ENCODE peak calls at places on chromosomes 1 and 21, in ten cellular contexts. E is H9, X is BJ, R is endothelial cell, F is suprapubic skin, A is A549, H is mucosa of descending colon, P is OCI-LY7, Y is lower lobe of right lung, D is brain microvascular endothelial cell. T is an unnamed sample.
A peak's percentile ranks its signal among the peaks of the same experiment; 100 is the strongest.

GRCh38 chr21:44349847-44350772 is 3.3 kb upstream of the TRPM2 start:
- DNase-seq in Y (no peak), F (no peak), A (no peak), R (no peak), E (peak; percentile 46), P (no peak), H (no peak), X (no peak), D (no peak), T (peak; percentile 84)

GRCh38 chr1:209430107-209430506 is 153.4 kb upstream of the CAMK1G start:
- DNase-seq in X (no peak), A (no peak), E (no peak), F (no peak), Y (no peak), H (no peak), P (no peak), D (no peak), R (no peak), T (no peak)

GRCh38 chr1:110033421-110033820 is 1.0 kb upstream of the STRIP1 start:
- DNase-seq in Y (no peak), X (no peak), F (no peak), D (no peak), A (no peak), H (no peak), E (no peak), P (no peak), R (no peak), T (no peak)

GRCh38 chr1:6185635-6186382 is 5.7 kb upstream of the CHD5 start:
- DNase-seq in D (peak; percentile 39), Y (no peak), P (peak; percentile 54), R (no peak), X (no peak), F (no peak), E (peak; percentile 62), A (no peak), H (peak; percentile 44), T (no peak)

GRCh38 chr1:236835491-236835890 is 40.4 kb downstream of the MTR start:
- DNase-seq in X (no peak), R (no peak), P (no peak), D (no peak), F (no peak), A (no peak), Y (no peak), H (no peak), E (no peak), T (no peak)

GRCh38 chr1:203480525-203481084 is 5.0 kb downstream of the PRELP start:
- DNase-seq in E (peak; percentile 59), F (no peak), R (no peak), H (peak; percentile 85), A (peak; percentile 44), Y (peak; percentile 65), D (peak; percentile 40), P (peak; percentile 76), X (peak; percentile 96), T (peak; percentile 88)

GRCh38 chr21:42221581-42222345 is 2.8 kb downstream of the ABCG1 start:
- DNase-seq in H (peak; percentile 25), P (no peak), X (no peak), Y (no peak), D (peak; percentile 74), R (peak; percentile 17), E (no peak), F (peak; percentile 69), A (no peak), T (peak; percentile 79)

GRCh38 chr1:222466150-222466865 is 81.6 kb downstream of the HHIPL2 start:
- DNase-seq in D (no peak), R (no peak), P (no peak), H (no peak), X (no peak), F (no peak), A (no peak), Y (no peak), E (no peak), T (no peak)

GRCh38 chr1:156260896-156261295 is 13.0 kb upstream of the PAQR6 start:
- DNase-seq in H (no peak), Y (no peak), R (no peak), A (no peak), E (no peak), X (no peak), F (no peak), D (no peak), P (no peak), T (no peak)

GRCh38 chr1:156258859-156259258 is 11.0 kb upstream of the PAQR6 start:
- DNase-seq in R (no peak), E (no peak), X (no peak), F (no peak), H (no peak), D (no peak), P (no peak), A (no peak), Y (no peak), T (no peak)

GRCh38 chr1:156257711-156258110 is 9.9 kb upstream of the PAQR6 start:
- DNase-seq in A (no peak), H (no peak), Y (no peak), E (no peak), P (no peak), D (no peak), R (no peak), F (no peak), X (no peak), T (no peak)

GRCh38 chr1:156262461-156263287 is 14.8 kb upstream of the PAQR6 start:
- DNase-seq in X (peak; percentile 63), P (no peak), E (no peak), Y (no peak), H (no peak), A (no peak), F (no peak), R (no peak), D (peak; percentile 43), T (no peak)

GRCh38 chr1:156259805-156260204 is 11.9 kb upstream of the PAQR6 start:
- DNase-seq in H (peak; percentile 22), X (no peak), A (peak; percentile 38), Y (no peak), R (no peak), F (no peak), P (no peak), D (no peak), E (no peak), T (no peak)
- TF ChIP-seq CTCF in H (no peak), X (no peak), A (peak; percentile 9), Y (no peak), R (no peak), F (no peak), P (peak; percentile 21), D (peak; percentile 44), E (peak; percentile 41), T (no peak)

GRCh38 chr1:8598060-8598724 is 219.2 kb downstream of the RERE start:
- DNase-seq in D (peak; percentile 49), A (peak; percentile 17), R (peak; percentile 34), E (no peak), Y (no peak), X (no peak), H (peak; percentile 44), P (no peak), F (no peak), T (no peak)
- TF ChIP-seq CTCF in D (peak; percentile 79), A (no peak), R (no peak), E (peak; percentile 38), Y (peak; percentile 37), X (peak; percentile 62), H (no peak), P (no peak), F (no peak), T (peak; percentile 40)

GRCh38 chr1:9426291-9426711 is 113.0 kb upstream of the SLC25A33 start:
- DNase-seq in R (peak; percentile 46), X (no peak), Y (no peak), P (peak; percentile 99), H (peak; percentile 72), F (no peak), A (no peak), E (no peak), D (no peak), T (no peak)

GRCh38 chr1:9427388-9427787 is 111.9 kb upstream of the SLC25A33 start:
- DNase-seq in F (no peak), R (no peak), E (no peak), Y (no peak), H (no peak), P (peak; percentile 38), D (no peak), X (no peak), A (no peak), T (no peak)

GRCh38 chr1:9425859-9426258 is 113.4 kb upstream of the SLC25A33 start:
- DNase-seq in X (no peak), D (no peak), H (no peak), R (no peak), P (peak; percentile 77), A (no peak), E (no peak), F (no peak), Y (no peak), T (no peak)

GRCh38 chr1:9429369-9429766 is 109.9 kb upstream of the SLC25A33 start:
- DNase-seq in H (no peak), E (no peak), A (no peak), Y (no peak), R (no peak), F (no peak), D (no peak), X (no peak), P (no peak), T (no peak)

DNA sequence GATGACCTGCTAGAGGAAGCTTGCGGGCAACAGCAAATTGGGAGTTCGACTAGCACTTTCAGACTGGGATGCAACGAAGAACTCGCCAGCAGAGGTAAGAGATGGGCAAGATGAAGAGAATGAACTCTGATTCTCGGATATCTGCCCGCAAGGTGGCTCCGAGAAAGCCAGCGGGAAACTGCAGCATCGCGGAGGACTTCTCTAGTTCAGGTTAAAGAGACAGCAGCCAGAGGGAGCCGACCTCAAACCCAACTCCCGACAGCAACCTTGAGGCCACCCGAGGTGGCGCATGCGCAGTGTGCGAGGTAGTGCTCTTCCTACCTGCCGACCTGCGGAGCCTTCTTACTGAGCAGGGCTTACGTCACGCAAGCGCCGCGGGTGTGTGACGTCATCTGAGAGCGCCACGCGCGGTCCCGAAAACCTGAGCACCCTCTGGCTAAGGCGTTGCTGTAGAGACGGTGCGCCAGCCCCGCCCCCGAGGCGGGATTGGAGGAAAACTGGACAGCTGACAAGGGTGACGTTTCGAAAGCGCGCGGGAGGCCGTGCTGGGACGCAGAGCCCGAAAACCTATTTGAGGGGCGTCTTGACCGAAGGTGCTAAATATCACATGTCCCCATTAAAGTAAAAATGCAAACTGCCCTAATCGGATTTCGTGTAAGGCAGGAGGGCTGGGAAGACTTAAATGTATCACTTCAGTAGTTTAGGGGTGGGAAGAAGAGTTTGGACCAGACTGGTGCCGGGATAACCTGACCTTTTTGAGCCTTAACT is 110.5 kb upstream of the SLC25A33 start:
- DNase-seq in P (peak; percentile 100), E (peak; percentile 100), A (peak; percentile 99), D (peak; percentile 100), H (peak; percentile 100), Y (peak; percentile 99), X (peak; percentile 95), F (peak; percentile 99), R (peak; percentile 99), T (peak; percentile 99)
- TF ChIP-seq CTCF in P (peak; percentile 58), E (peak; percentile 50), A (no peak), D (peak; percentile 38), H (peak; percentile 20), Y (peak; percentile 21), X (peak; percentile 25), F (no peak), R (no peak), T (peak; percentile 32)

GRCh38 chr1:151590961-151591360 is 20.9 kb upstream of the SNX27 start:
- DNase-seq in E (no peak), D (no peak), P (no peak), F (no peak), Y (no peak), A (no peak), R (no peak), H (no peak), X (no peak), T (no peak)

GRCh38 chr1:151593651-151594625 is 17.9 kb upstream of the SNX27 start:
- DNase-seq in H (peak; percentile 95), D (no peak), P (peak; percentile 87), A (peak; percentile 80), Y (peak; percentile 92), F (peak; percentile 89), R (peak; percentile 73), E (peak; percentile 93), X (no peak), T (no peak)

GRCh38 chr1:151596166-151596933 is 15.5 kb upstream of the SNX27 start:
- DNase-seq in F (no peak), H (no peak), P (no peak), A (peak; percentile 88), X (no peak), R (no peak), E (no peak), D (peak; percentile 78), Y (no peak), T (no peak)
- TF ChIP-seq CTCF in F (no peak), H (no peak), P (no peak), A (no peak), X (no peak), R (no peak), E (no peak), D (no peak), Y (no peak), T (no peak)

T was measured in osteocyte.